ENCODE peak calls at places on chromosome 15, in eight cellular contexts. One of them, this sample, is unnamed.

GRCh38 chr15:48472756-48473155 is 141.5 kb downstream of the DUT start:
- DNase-seq in B cell: no peak
- DNase-seq in epithelial cell of esophagus: peak
- DNase-seq in right lobe of liver: no peak
- DNase-seq in body of pancreas: no peak
- DNase-seq in endothelial cell: no peak
- DNase-seq in A549: no peak
- DNase-seq in IMR-90: peak
- DNase-seq in this sample: no peak

GRCh38 chr15:60572462-60573214 is 93.7 kb upstream of the ICE2 start:
- DNase-seq in B cell: no peak
- DNase-seq in epithelial cell of esophagus: no peak
- DNase-seq in right lobe of liver: no peak
- DNase-seq in body of pancreas: no peak
- DNase-seq in endothelial cell: no peak
- DNase-seq in A549: no peak
- DNase-seq in IMR-90: no peak
- DNase-seq in this sample: no peak

GRCh38 chr15:77181305-77182074 is 110.6 kb upstream of the TSPAN3 start:
- DNase-seq in B cell: peak
- DNase-seq in epithelial cell of esophagus: no peak
- DNase-seq in right lobe of liver: no peak
- DNase-seq in body of pancreas: no peak
- DNase-seq in endothelial cell: no peak
- DNase-seq in A549: no peak
- DNase-seq in IMR-90: no peak
- DNase-seq in this sample: peak

GRCh38 chr15:68484696-68485400 is 52.9 kb upstream of the ITGA11 start:
- DNase-seq in B cell: no peak
- DNase-seq in epithelial cell of esophagus: no peak
- DNase-seq in right lobe of liver: no peak
- DNase-seq in body of pancreas: no peak
- DNase-seq in endothelial cell: no peak
- DNase-seq in A549: no peak
- DNase-seq in IMR-90: peak
- DNase-seq in this sample: no peak

GRCh38 chr15:59779110-59779509 is 90.0 kb upstream of the BNIP2 start:
- DNase-seq in B cell: no peak
- DNase-seq in epithelial cell of esophagus: no peak
- DNase-seq in right lobe of liver: no peak
- DNase-seq in body of pancreas: no peak
- DNase-seq in endothelial cell: no peak
- DNase-seq in A549: no peak
- DNase-seq in IMR-90: no peak
- DNase-seq in this sample: no peak

GRCh38 chr15:42143866-42144625 is 12.4 kb downstream of the PLA2G4F start:
- DNase-seq in B cell: no peak
- DNase-seq in epithelial cell of esophagus: no peak
- DNase-seq in right lobe of liver: peak
- DNase-seq in body of pancreas: no peak
- DNase-seq in endothelial cell: no peak
- DNase-seq in A549: no peak
- DNase-seq in IMR-90: no peak
- DNase-seq in this sample: no peak

GRCh38 chr15:23647421-23648375 is at the start of gene MAGEL2:
- DNase-seq in B cell: no peak
- DNase-seq in epithelial cell of esophagus: no peak
- DNase-seq in right lobe of liver: no peak
- DNase-seq in body of pancreas: peak
- DNase-seq in endothelial cell: peak
- DNase-seq in A549: no peak
- DNase-seq in IMR-90: no peak
- DNase-seq in this sample: no peak

GRCh38 chr15:65909831-65910230 is 40.5 kb downstream of the RAB11A start:
- DNase-seq in B cell: no peak
- DNase-seq in epithelial cell of esophagus: no peak
- DNase-seq in right lobe of liver: no peak
- DNase-seq in body of pancreas: no peak
- DNase-seq in endothelial cell: no peak
- DNase-seq in A549: no peak
- DNase-seq in IMR-90: no peak
- DNase-seq in this sample: peak

GRCh38 chr15:69293741-69294615 is 4.7 kb upstream of the PAQR5 start:
- DNase-seq in B cell: no peak
- DNase-seq in epithelial cell of esophagus: no peak
- DNase-seq in right lobe of liver: no peak
- DNase-seq in body of pancreas: no peak
- DNase-seq in endothelial cell: no peak
- DNase-seq in A549: no peak
- DNase-seq in IMR-90: no peak
- DNase-seq in this sample: no peak

GRCh38 chr15:51931016-51931415 is 40.6 kb downstream of the LEO1 start:
- DNase-seq in B cell: no peak
- DNase-seq in epithelial cell of esophagus: no peak
- DNase-seq in right lobe of liver: no peak
- DNase-seq in body of pancreas: no peak
- DNase-seq in endothelial cell: no peak
- DNase-seq in A549: no peak
- DNase-seq in IMR-90: no peak
- DNase-seq in this sample: no peak

GRCh38 chr15:47570044-47570443 is 147.3 kb upstream of the SEMA6D start:
- DNase-seq in B cell: no peak
- DNase-seq in epithelial cell of esophagus: no peak
- DNase-seq in right lobe of liver: no peak
- DNase-seq in body of pancreas: no peak
- DNase-seq in endothelial cell: no peak
- DNase-seq in A549: no peak
- DNase-seq in IMR-90: no peak
- DNase-seq in this sample: no peak

GRCh38 chr15:75782926-75783325 is 60.3 kb upstream of the UBE2Q2 start:
- DNase-seq in B cell: no peak
- DNase-seq in epithelial cell of esophagus: no peak
- DNase-seq in right lobe of liver: no peak
- DNase-seq in body of pancreas: no peak
- DNase-seq in endothelial cell: no peak
- DNase-seq in A549: no peak
- DNase-seq in IMR-90: no peak
- DNase-seq in this sample: no peak

GRCh38 chr15:70954176-70954575 is 61.5 kb downstream of the LRRC49 start:
- DNase-seq in B cell: no peak
- DNase-seq in epithelial cell of esophagus: no peak
- DNase-seq in right lobe of liver: no peak
- DNase-seq in body of pancreas: no peak
- DNase-seq in endothelial cell: no peak
- DNase-seq in A549: no peak
- DNase-seq in IMR-90: no peak
- DNase-seq in this sample: no peak

GRCh38 chr15:77795446-77795845 is 162.7 kb upstream of the LINGO1 start:
- DNase-seq in B cell: no peak
- DNase-seq in epithelial cell of esophagus: no peak
- DNase-seq in right lobe of liver: no peak
- DNase-seq in body of pancreas: no peak
- DNase-seq in endothelial cell: no peak
- DNase-seq in A549: no peak
- DNase-seq in IMR-90: no peak
- DNase-seq in this sample: no peak

GRCh38 chr15:66733976-66734375 is 31.9 kb downstream of the SMAD6 start:
- DNase-seq in B cell: no peak
- DNase-seq in epithelial cell of esophagus: no peak
- DNase-seq in right lobe of liver: peak
- DNase-seq in body of pancreas: no peak
- DNase-seq in endothelial cell: no peak
- DNase-seq in A549: no peak
- DNase-seq in IMR-90: no peak
- DNase-seq in this sample: no peak

GRCh38 chr15:88383354-88383753 is 83.8 kb downstream of the MRPL46 start:
- DNase-seq in B cell: no peak
- DNase-seq in epithelial cell of esophagus: no peak
- DNase-seq in right lobe of liver: no peak
- DNase-seq in body of pancreas: no peak
- DNase-seq in endothelial cell: no peak
- DNase-seq in A549: no peak
- DNase-seq in IMR-90: no peak
- DNase-seq in this sample: no peak

GRCh38 chr15:63833246-63833696 is 477 bp downstream of the HERC1 start:
- DNase-seq in B cell: no peak
- DNase-seq in epithelial cell of esophagus: peak
- DNase-seq in right lobe of liver: peak
- DNase-seq in body of pancreas: peak
- DNase-seq in endothelial cell: peak
- DNase-seq in A549: peak
- DNase-seq in IMR-90: peak
- DNase-seq in this sample: peak

GRCh38 chr15:66631616-66632263 is 65.9 kb upstream of the LCTL start:
- DNase-seq in B cell: no peak
- DNase-seq in epithelial cell of esophagus: no peak
- DNase-seq in right lobe of liver: no peak
- DNase-seq in body of pancreas: no peak
- DNase-seq in endothelial cell: no peak
- DNase-seq in A549: no peak
- DNase-seq in IMR-90: no peak
- DNase-seq in this sample: no peak

GRCh38 chr15:72733941-72734738 is 48.1 kb downstream of the BBS4 start:
- DNase-seq in B cell: no peak
- DNase-seq in epithelial cell of esophagus: no peak
- DNase-seq in right lobe of liver: no peak
- DNase-seq in body of pancreas: no peak
- DNase-seq in endothelial cell: no peak
- DNase-seq in A549: no peak
- DNase-seq in IMR-90: no peak
- DNase-seq in this sample: no peak

GRCh38 chr15:63322541-63322940 is 45.1 kb downstream of the APH1B start:
- DNase-seq in B cell: no peak
- DNase-seq in epithelial cell of esophagus: no peak
- DNase-seq in right lobe of liver: peak
- DNase-seq in body of pancreas: peak
- DNase-seq in endothelial cell: peak
- DNase-seq in A549: no peak
- DNase-seq in IMR-90: peak
- DNase-seq in this sample: no peak

GRCh38 chr15:31280037-31280830 is 46.4 kb upstream of the KLF13 start:
- DNase-seq in B cell: peak
- DNase-seq in epithelial cell of esophagus: peak
- DNase-seq in right lobe of liver: peak
- DNase-seq in body of pancreas: peak
- DNase-seq in endothelial cell: no peak
- DNase-seq in A549: no peak
- DNase-seq in IMR-90: no peak
- DNase-seq in this sample: no peak

DNA sequence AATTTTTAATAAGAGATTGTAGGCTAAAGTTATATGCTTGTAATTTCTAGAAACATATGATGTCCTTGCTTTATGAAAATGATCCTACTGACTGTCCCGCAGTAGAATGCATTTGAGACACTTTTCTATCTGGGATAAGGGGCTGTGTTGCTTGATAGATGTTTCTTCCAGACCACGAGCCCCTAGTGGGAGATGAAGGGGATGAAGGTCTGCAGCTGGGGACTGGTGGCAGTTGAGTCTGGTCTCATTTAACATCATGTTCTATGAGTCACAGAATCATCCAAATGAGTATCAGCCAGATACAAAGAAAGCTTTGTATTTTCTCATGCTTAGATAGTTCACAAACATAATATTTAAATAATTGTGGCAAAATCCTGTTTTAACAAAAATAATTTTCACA is 84.3 kb upstream of the PRTG start:
- DNase-seq in B cell: no peak
- DNase-seq in epithelial cell of esophagus: no peak
- DNase-seq in right lobe of liver: no peak
- DNase-seq in body of pancreas: no peak
- DNase-seq in endothelial cell: no peak
- DNase-seq in A549: no peak
- DNase-seq in IMR-90: peak
- DNase-seq in this sample: no peak
- TF ChIP-seq CTCF in B cell: no peak
- TF ChIP-seq CTCF in epithelial cell of esophagus: no peak
- TF ChIP-seq CTCF in right lobe of liver: no peak
- TF ChIP-seq CTCF in body of pancreas: no peak
- TF ChIP-seq CTCF in endothelial cell: no peak
- TF ChIP-seq CTCF in A549: no peak
- TF ChIP-seq CTCF in IMR-90: no peak
- TF ChIP-seq CTCF in this sample: no peak

DNA sequence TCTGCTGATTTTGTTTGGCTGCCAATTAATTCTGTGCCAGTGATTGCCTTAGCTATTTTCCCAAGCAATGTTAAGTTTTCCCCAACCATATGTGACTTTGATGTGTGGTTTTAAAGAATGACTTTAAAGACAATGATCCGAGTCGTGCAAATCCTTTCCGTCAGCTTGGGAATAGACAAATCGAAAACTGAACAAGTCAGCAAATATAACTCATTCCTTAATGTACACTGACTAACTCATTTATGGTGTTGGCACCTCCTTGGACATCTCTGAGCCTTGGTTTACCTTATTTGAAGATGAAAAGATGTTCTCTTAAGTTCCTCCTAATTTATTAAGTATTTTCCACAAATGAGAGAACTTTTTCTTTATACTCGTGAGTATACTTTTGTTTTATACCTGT is 249.4 kb upstream of the SLCO3A1 start:
- DNase-seq in B cell: no peak
- DNase-seq in epithelial cell of esophagus: no peak
- DNase-seq in right lobe of liver: no peak
- DNase-seq in body of pancreas: no peak
- DNase-seq in endothelial cell: no peak
- DNase-seq in A549: no peak
- DNase-seq in IMR-90: no peak
- DNase-seq in this sample: no peak
- TF ChIP-seq CTCF in B cell: no peak
- TF ChIP-seq CTCF in epithelial cell of esophagus: no peak
- TF ChIP-seq CTCF in right lobe of liver: no peak
- TF ChIP-seq CTCF in body of pancreas: no peak
- TF ChIP-seq CTCF in endothelial cell: no peak
- TF ChIP-seq CTCF in A549: no peak
- TF ChIP-seq CTCF in IMR-90: no peak
- TF ChIP-seq CTCF in this sample: no peak

DNA sequence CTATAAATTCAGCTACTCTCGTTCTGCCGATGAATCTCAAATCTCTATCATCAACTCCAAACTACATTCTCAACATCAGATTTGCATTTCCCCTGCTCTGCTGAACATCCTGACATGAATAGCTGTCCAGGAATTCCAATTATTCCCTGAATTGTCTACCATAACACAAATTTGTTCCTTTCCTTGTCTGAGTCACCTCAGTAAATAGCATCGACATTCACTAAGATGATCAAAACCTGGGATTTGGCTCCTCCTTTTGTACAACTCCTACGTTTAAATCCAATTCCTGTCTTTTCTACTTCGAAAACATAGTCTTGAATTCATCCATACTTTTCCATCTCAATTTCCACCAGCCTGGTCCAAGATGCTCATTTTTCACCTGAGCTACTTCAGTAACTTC is 107.0 kb downstream of the GREM1 start:
- DNase-seq in B cell: no peak
- DNase-seq in epithelial cell of esophagus: peak
- DNase-seq in right lobe of liver: no peak
- DNase-seq in body of pancreas: no peak
- DNase-seq in endothelial cell: no peak
- DNase-seq in A549: peak
- DNase-seq in IMR-90: peak
- DNase-seq in this sample: no peak
- TF ChIP-seq CTCF in B cell: no peak
- TF ChIP-seq CTCF in epithelial cell of esophagus: no peak
- TF ChIP-seq CTCF in right lobe of liver: no peak
- TF ChIP-seq CTCF in body of pancreas: no peak
- TF ChIP-seq CTCF in endothelial cell: no peak
- TF ChIP-seq CTCF in A549: peak
- TF ChIP-seq CTCF in IMR-90: peak
- TF ChIP-seq CTCF in this sample: no peak

GRCh38 chr15:81106560-81106959 is 27.5 kb upstream of the CFAP161 start:
- DNase-seq in B cell: peak
- DNase-seq in epithelial cell of esophagus: peak
- DNase-seq in right lobe of liver: peak
- DNase-seq in body of pancreas: peak
- DNase-seq in endothelial cell: peak
- DNase-seq in A549: peak
- DNase-seq in IMR-90: peak
- DNase-seq in this sample: peak
- TF ChIP-seq CTCF in B cell: peak
- TF ChIP-seq CTCF in epithelial cell of esophagus: peak
- TF ChIP-seq CTCF in right lobe of liver: peak
- TF ChIP-seq CTCF in body of pancreas: peak
- TF ChIP-seq CTCF in endothelial cell: peak
- TF ChIP-seq CTCF in A549: peak
- TF ChIP-seq CTCF in IMR-90: peak
- TF ChIP-seq CTCF in this sample: peak

This sample was measured in GM13976.